ENCODE peak calls at places on chromosome 11, in five cellular contexts. T is GM12878, B is NT2/D1, A is HepG2, U is H1. V is an unnamed sample.

GRCh38 chr11:9884601-9885000 is 220.7 kb downstream of the SWAP70 start:
- DNase-seq in B (no peak), T (no peak), A (no peak), U (no peak), V (no peak)

GRCh38 chr11:94201004-94201465 is 72.4 kb downstream of the PANX1 start:
- DNase-seq in T (no peak), U (no peak), B (no peak), A (peak; percentile 94), V (no peak)

GRCh38 chr11:69215784-69216415 is 60.2 kb downstream of the SMIM38 start:
- DNase-seq in T (no peak), U (no peak), A (no peak), B (no peak), V (no peak)

GRCh38 chr11:64998141-64998540 is 1.4 kb upstream of the BATF2 start:
- DNase-seq in B (no peak), A (peak; percentile 59), U (no peak), T (no peak), V (no peak)

GRCh38 chr11:132409591-132410375 is 1039.4 kb downstream of the NTM start:
- DNase-seq in A (no peak), T (no peak), B (no peak), U (no peak), V (no peak)

GRCh38 chr11:86143429-86144030 is 74.6 kb upstream of the PICALM start:
- DNase-seq in T (no peak), A (no peak), U (no peak), B (no peak), V (no peak)

GRCh38 chr11:68330700-68331337 is 18.4 kb downstream of the LRP5 start:
- DNase-seq in B (no peak), A (no peak), U (no peak), T (no peak), V (no peak)

GRCh38 chr11:61334434-61335354 is 1.7 kb downstream of the TKFC start:
- DNase-seq in U (no peak), B (no peak), A (peak; percentile 65), T (no peak), V (no peak)

GRCh38 chr11:111531156-111531555 is 9.4 kb upstream of the LAYN start:
- DNase-seq in B (no peak), U (no peak), T (no peak), A (no peak), V (no peak)

GRCh38 chr11:88012456-88012855 is 162.8 kb downstream of the RAB38 start:
- DNase-seq in U (no peak), T (no peak), A (no peak), B (no peak), V (no peak)

GRCh38 chr11:100739636-100740035 is 52.5 kb downstream of the ARHGAP42 start:
- DNase-seq in A (peak; percentile 40), T (no peak), U (no peak), B (no peak), V (no peak)

GRCh38 chr11:120894207-120894989 is 129.5 kb upstream of the TBCEL start:
- DNase-seq in U (no peak), T (no peak), B (no peak), A (no peak), V (no peak)

GRCh38 chr11:1925373-1926155 is 6.1 kb downstream of the TNNT3 start:
- DNase-seq in B (no peak), T (no peak), U (no peak), A (no peak), V (no peak)

GRCh38 chr11:77158041-77158695 is 30.1 kb downstream of the MYO7A start:
- DNase-seq in A (no peak), U (no peak), B (no peak), T (no peak), V (no peak)

GRCh38 chr11:55707029-55707428 is 45.0 kb downstream of the OR4C6 start:
- DNase-seq in U (no peak), T (peak; percentile 9), B (peak; percentile 27), A (peak; percentile 25), V (no peak)

GRCh38 chr11:29507381-29507780 is 509.4 kb downstream of the KCNA4 start:
- DNase-seq in B (no peak), T (no peak), A (no peak), U (no peak), V (no peak)

GRCh38 chr11:128707671-128708070 is 13.8 kb downstream of the FLI1 start:
- DNase-seq in T (no peak), A (no peak), B (no peak), U (no peak), V (no peak)

GRCh38 chr11:96162816-96163499 is 180.0 kb downstream of the MAML2 start:
- DNase-seq in T (no peak), U (no peak), A (no peak), B (no peak), V (no peak)

GRCh38 chr11:100863080-100863581 is 176.0 kb downstream of the ARHGAP42 start:
- DNase-seq in B (no peak), T (peak; percentile 49), A (no peak), U (no peak), V (no peak)

GRCh38 chr11:63966444-63966843 is 8.0 kb upstream of the COX8A start:
- DNase-seq in A (no peak), T (no peak), B (no peak), U (no peak), V (no peak)

GRCh38 chr11:68302256-68303054 is 9.9 kb upstream of the LRP5 start:
- DNase-seq in A (peak; percentile 71), U (no peak), T (no peak), B (no peak), V (no peak)

GRCh38 chr11:79973701-79974626 is 533.1 kb upstream of the TENM4 start:
- DNase-seq in U (no peak), B (peak; percentile 47), T (no peak), A (no peak), V (no peak)

GRCh38 chr11:48004456-48004855 is 24.1 kb downstream of the PTPRJ start:
- DNase-seq in U (no peak), A (no peak), T (no peak), B (no peak), V (no peak)

GRCh38 chr11:61730222-61730994 is 22.0 kb upstream of the MYRF start:
- DNase-seq in A (no peak), U (no peak), T (no peak), B (no peak), V (no peak)

GRCh38 chr11:116499396-116500001 is 273.3 kb downstream of the BUD13 start:
- DNase-seq in B (peak; percentile 92), A (peak; percentile 78), U (peak; percentile 99), T (no peak), V (peak; percentile 83)

GRCh38 chr11:707817-708420 is 1.9 kb downstream of the EPS8L2 start:
- DNase-seq in T (no peak), B (no peak), U (no peak), A (peak; percentile 60), V (no peak)

GRCh38 chr11:71200761-71201160 is 51.6 kb downstream of the SHANK2 start:
- DNase-seq in A (no peak), T (peak; percentile 4), U (no peak), B (no peak), V (no peak)

GRCh38 chr11:97502201-97502600 is 1112.4 kb downstream of the JRKL start:
- DNase-seq in A (no peak), B (no peak), T (no peak), U (no peak), V (no peak)
- TF ChIP-seq SUZ12 in A (no peak), B (no peak), T (no peak), U (no peak), V (no peak)

GRCh38 chr11:3156661-3157311 is 8.3 kb downstream of the OSBPL5 start:
- DNase-seq in U (no peak), T (no peak), A (no peak), B (no peak), V (no peak)

GRCh38 chr11:3155216-3155615 is 9.9 kb downstream of the OSBPL5 start:
- DNase-seq in A (no peak), B (no peak), T (no peak), U (no peak), V (no peak)

GRCh38 chr11:3157381-3158130 is 7.6 kb downstream of the OSBPL5 start:
- DNase-seq in U (no peak), A (no peak), T (no peak), B (no peak), V (no peak)

GRCh38 chr11:3155691-3156258 is 9.3 kb downstream of the OSBPL5 start:
- DNase-seq in T (no peak), A (no peak), U (no peak), B (no peak), V (no peak)

DNA sequence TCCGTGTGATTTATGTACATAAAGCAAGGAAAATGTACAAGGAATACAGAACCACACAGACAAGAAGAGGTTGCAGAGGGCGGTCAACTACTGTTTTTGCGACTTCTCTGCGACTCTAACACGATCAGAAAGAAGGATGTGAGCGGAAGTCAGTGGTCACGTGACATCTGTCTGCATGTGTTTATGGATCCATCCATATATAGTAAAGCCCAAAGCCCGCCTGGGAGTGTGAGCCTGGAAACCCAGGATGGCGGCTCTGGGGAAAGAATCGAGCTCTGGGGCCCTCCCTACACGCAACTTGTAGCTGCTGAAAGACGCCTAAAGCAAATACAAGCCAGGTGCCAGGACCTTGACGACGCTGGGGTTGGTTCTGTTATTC is 8.8 kb downstream of the OSBPL5 start:
- DNase-seq in A (no peak), T (no peak), U (no peak), B (no peak), V (no peak)
- TF ChIP-seq SUZ12 in A (no peak), T (no peak), U (no peak), B (no peak), V (no peak)

DNA sequence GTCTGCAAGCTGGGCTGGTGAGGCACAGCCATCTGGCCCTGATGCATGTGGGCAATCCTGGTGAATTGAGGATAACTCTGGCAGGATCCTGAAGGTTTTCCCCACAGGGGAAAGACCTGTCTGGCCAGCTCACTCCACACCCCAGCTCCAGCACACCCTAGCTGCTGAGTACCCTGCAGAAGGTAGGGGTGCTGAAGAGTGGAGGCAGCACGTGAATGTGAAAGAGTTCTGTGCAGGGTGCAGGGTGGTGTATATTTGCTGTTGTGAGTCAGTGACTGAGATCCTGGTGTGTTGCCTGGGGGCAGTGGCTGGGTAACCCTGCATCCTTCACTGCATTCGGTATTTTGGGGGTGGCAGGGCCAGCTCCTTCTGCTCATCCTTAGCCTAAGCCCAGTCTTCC is 22.4 kb downstream of the DGAT2 start:
- DNase-seq in T (no peak), B (no peak), A (no peak), U (no peak), V (no peak)
- TF ChIP-seq SUZ12 in T (no peak), B (no peak), A (no peak), U (no peak), V (no peak)

GRCh38 chr11:12321217-12321937 is 56.0 kb upstream of the PARVA start:
- DNase-seq in B (no peak), T (no peak), A (no peak), U (no peak), V (no peak)

GRCh38 chr11:12329169-12329568 is 48.2 kb upstream of the PARVA start:
- DNase-seq in T (no peak), A (no peak), B (no peak), U (no peak), V (no peak)

GRCh38 chr11:12329797-12330196 is 47.6 kb upstream of the PARVA start:
- DNase-seq in B (no peak), A (no peak), T (no peak), U (no peak), V (no peak)

GRCh38 chr11:12319734-12320387 is 57.5 kb upstream of the PARVA start:
- DNase-seq in U (no peak), T (no peak), B (no peak), A (no peak), V (no peak)

DNA sequence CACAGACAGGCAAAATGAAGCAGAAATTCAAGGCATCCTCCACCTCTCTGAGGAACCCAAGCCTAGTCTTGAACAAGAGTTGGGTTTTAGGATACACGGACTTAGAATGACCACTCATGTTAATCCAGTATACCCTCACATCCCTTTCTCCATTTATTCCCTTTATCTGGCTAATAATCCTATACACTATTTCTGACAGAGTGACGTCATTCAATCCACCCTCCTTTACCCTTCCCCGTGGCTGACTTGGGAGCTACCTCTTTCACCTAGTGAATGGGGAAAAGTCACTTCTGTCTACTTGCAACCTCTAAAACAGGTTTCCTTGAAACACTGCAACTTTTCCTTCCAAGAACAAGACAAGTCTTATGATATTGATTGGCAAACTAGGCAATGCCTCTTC is 52.8 kb upstream of the PARVA start:
- DNase-seq in U (no peak), A (no peak), B (no peak), T (no peak), V (no peak)
- TF ChIP-seq SUZ12 in U (no peak), A (no peak), B (no peak), T (no peak), V (no peak)

V was measured in HEK293T.